ENCODE peak calls at places on chromosomes 5 and 9, in ten cellular contexts. One of them, this sample, is unnamed.

GRCh38 chr9:38186372-38187115 is 117.5 kb upstream of the SHB start:
- DNase-seq in HCT116: no peak
- DNase-seq in HepG2: no peak
- DNase-seq in suprapubic skin: no peak
- DNase-seq in K562: no peak
- DNase-seq in endothelial cell of umbilical vein: peak; percentile 90
- DNase-seq in stomach: no peak
- DNase-seq in H1: no peak
- DNase-seq in sigmoid colon: no peak
- DNase-seq in upper lobe of left lung: no peak
- DNase-seq in this sample: no peak

GRCh38 chr5:73625905-73626811 is at the start of gene ARHGEF28:
- DNase-seq in suprapubic skin: peak; percentile 68
- DNase-seq in HepG2: peak; percentile 49
- DNase-seq in sigmoid colon: peak; percentile 76
- DNase-seq in endothelial cell of umbilical vein: peak; percentile 47
- DNase-seq in K562: no peak
- DNase-seq in HCT116: no peak
- DNase-seq in H1: peak; percentile 72
- DNase-seq in upper lobe of left lung: peak; percentile 76
- DNase-seq in stomach: peak; percentile 87
- DNase-seq in this sample: peak; percentile 68

GRCh38 chr5:37197340-37198050 is 51.7 kb downstream of the CPLANE1 start:
- DNase-seq in HepG2: no peak
- DNase-seq in stomach: no peak
- DNase-seq in HCT116: no peak
- DNase-seq in upper lobe of left lung: no peak
- DNase-seq in sigmoid colon: no peak
- DNase-seq in endothelial cell of umbilical vein: peak; percentile 28
- DNase-seq in H1: no peak
- DNase-seq in suprapubic skin: no peak
- DNase-seq in K562: no peak
- DNase-seq in this sample: no peak

GRCh38 chr5:15009420-15009819 is 137.8 kb upstream of the ANKH start:
- DNase-seq in stomach: no peak
- DNase-seq in sigmoid colon: no peak
- DNase-seq in upper lobe of left lung: no peak
- DNase-seq in suprapubic skin: no peak
- DNase-seq in K562: peak; percentile 54
- DNase-seq in endothelial cell of umbilical vein: peak; percentile 96
- DNase-seq in HepG2: peak; percentile 96
- DNase-seq in HCT116: peak; percentile 51
- DNase-seq in H1: no peak
- DNase-seq in this sample: peak; percentile 83

GRCh38 chr9:20692554-20692953 is 8.5 kb downstream of the FOCAD start:
- DNase-seq in upper lobe of left lung: no peak
- DNase-seq in suprapubic skin: no peak
- DNase-seq in stomach: no peak
- DNase-seq in HepG2: peak; percentile 94
- DNase-seq in H1: no peak
- DNase-seq in endothelial cell of umbilical vein: no peak
- DNase-seq in K562: peak; percentile 38
- DNase-seq in HCT116: no peak
- DNase-seq in sigmoid colon: no peak
- DNase-seq in this sample: no peak

GRCh38 chr5:8226148-8226547 is 357.2 kb downstream of the MTRR start:
- DNase-seq in suprapubic skin: no peak
- DNase-seq in HCT116: no peak
- DNase-seq in K562: no peak
- DNase-seq in upper lobe of left lung: no peak
- DNase-seq in H1: no peak
- DNase-seq in endothelial cell of umbilical vein: no peak
- DNase-seq in sigmoid colon: no peak
- DNase-seq in HepG2: no peak
- DNase-seq in stomach: no peak
- DNase-seq in this sample: no peak

GRCh38 chr5:103465891-103466290 is 96.7 kb downstream of the NUDT12 start:
- DNase-seq in stomach: no peak
- DNase-seq in H1: no peak
- DNase-seq in sigmoid colon: no peak
- DNase-seq in K562: no peak
- DNase-seq in endothelial cell of umbilical vein: no peak
- DNase-seq in upper lobe of left lung: no peak
- DNase-seq in suprapubic skin: no peak
- DNase-seq in HepG2: no peak
- DNase-seq in HCT116: no peak
- DNase-seq in this sample: no peak

GRCh38 chr9:136629879-136630661 is 32.6 kb upstream of the EGFL7 start:
- DNase-seq in stomach: peak; percentile 74
- DNase-seq in endothelial cell of umbilical vein: peak; percentile 57
- DNase-seq in suprapubic skin: peak; percentile 66
- DNase-seq in HepG2: peak; percentile 39
- DNase-seq in HCT116: no peak
- DNase-seq in K562: peak; percentile 70
- DNase-seq in sigmoid colon: no peak
- DNase-seq in upper lobe of left lung: peak; percentile 74
- DNase-seq in H1: peak; percentile 88
- DNase-seq in this sample: no peak

GRCh38 chr5:173602423-173602822 is 14.0 kb downstream of the BOD1 start:
- DNase-seq in HepG2: no peak
- DNase-seq in H1: no peak
- DNase-seq in HCT116: no peak
- DNase-seq in upper lobe of left lung: peak; percentile 83
- DNase-seq in suprapubic skin: no peak
- DNase-seq in K562: peak; percentile 64
- DNase-seq in stomach: no peak
- DNase-seq in endothelial cell of umbilical vein: no peak
- DNase-seq in sigmoid colon: no peak
- DNase-seq in this sample: no peak

DNA sequence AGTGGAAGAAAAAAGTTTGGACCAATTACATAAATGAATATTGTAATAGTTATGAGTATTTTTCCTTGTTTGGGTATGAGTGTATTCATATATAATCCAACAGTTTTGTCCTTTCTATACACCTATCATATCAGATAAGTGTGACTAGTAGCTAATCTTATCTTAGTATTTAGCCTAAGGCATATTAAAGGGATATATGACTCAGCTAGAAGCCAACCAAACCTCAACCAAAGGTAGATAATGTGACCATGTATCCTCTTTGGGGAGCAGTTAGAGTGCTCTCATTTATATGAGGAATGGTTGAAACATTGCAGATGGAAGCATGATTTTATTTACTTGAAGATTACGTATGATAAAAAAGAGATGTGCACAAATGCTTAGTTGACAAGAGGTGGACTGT is 370.0 kb upstream of the CTNND2 start:
- DNase-seq in endothelial cell of umbilical vein: no peak
- DNase-seq in HepG2: no peak
- DNase-seq in sigmoid colon: no peak
- DNase-seq in H1: no peak
- DNase-seq in stomach: no peak
- DNase-seq in K562: no peak
- DNase-seq in upper lobe of left lung: no peak
- DNase-seq in suprapubic skin: no peak
- DNase-seq in HCT116: no peak
- DNase-seq in this sample: no peak
- TF ChIP-seq POLR2A in endothelial cell of umbilical vein: no peak
- TF ChIP-seq POLR2A in HepG2: no peak
- TF ChIP-seq POLR2A in sigmoid colon: no peak
- TF ChIP-seq POLR2A in H1: no peak
- TF ChIP-seq POLR2A in stomach: no peak
- TF ChIP-seq POLR2A in K562: no peak
- TF ChIP-seq POLR2A in upper lobe of left lung: no peak
- TF ChIP-seq POLR2A in suprapubic skin: no peak
- TF ChIP-seq POLR2A in HCT116: no peak
- TF ChIP-seq POLR2A in this sample: no peak

DNA sequence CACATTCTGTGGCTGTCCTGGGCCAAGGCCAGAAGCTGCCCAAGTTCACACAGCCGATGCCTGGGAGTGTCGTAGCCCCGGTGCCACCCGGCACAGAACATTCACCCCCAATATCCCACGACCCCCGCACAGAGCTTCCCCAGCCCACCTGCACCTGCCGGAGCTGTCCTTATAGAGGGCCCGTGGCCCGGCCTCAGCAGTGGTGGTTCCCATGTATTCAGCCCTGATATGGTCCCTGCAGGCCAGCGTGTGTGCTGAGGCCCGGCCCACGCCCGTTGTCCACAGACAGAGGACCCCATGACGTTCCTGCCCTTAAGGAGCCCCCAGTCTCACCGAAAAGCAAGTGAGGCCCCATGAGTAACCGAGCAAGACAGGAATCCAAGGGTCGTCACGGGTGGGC is 5.3 kb upstream of the GFI1B start:
- DNase-seq in H1: no peak
- DNase-seq in upper lobe of left lung: no peak
- DNase-seq in sigmoid colon: no peak
- DNase-seq in K562: no peak
- DNase-seq in endothelial cell of umbilical vein: no peak
- DNase-seq in suprapubic skin: no peak
- DNase-seq in HepG2: no peak
- DNase-seq in stomach: no peak
- DNase-seq in HCT116: no peak
- DNase-seq in this sample: no peak
- H3K4me1 ChIP-seq in H1: peaks cover 1% of the 10 kb centered on the region
- H3K4me1 ChIP-seq in upper lobe of left lung: peaks cover 11% of the 10 kb centered on the region
- H3K4me1 ChIP-seq in sigmoid colon: peaks cover 8% of the 10 kb centered on the region
- H3K4me1 ChIP-seq in K562: peaks cover 26% of the 10 kb centered on the region
- H3K4me1 ChIP-seq in endothelial cell of umbilical vein: no peaks in the 10 kb centered on the region
- H3K4me1 ChIP-seq in suprapubic skin: peaks cover 13% of the 10 kb centered on the region
- H3K4me1 ChIP-seq in HepG2: peaks cover 18% of the 10 kb centered on the region
- H3K4me1 ChIP-seq in stomach: no peaks in the 10 kb centered on the region
- H3K4me1 ChIP-seq in HCT116: no peaks in the 10 kb centered on the region
- H3K4me1 ChIP-seq in this sample: no peaks in the 10 kb centered on the region

DNA sequence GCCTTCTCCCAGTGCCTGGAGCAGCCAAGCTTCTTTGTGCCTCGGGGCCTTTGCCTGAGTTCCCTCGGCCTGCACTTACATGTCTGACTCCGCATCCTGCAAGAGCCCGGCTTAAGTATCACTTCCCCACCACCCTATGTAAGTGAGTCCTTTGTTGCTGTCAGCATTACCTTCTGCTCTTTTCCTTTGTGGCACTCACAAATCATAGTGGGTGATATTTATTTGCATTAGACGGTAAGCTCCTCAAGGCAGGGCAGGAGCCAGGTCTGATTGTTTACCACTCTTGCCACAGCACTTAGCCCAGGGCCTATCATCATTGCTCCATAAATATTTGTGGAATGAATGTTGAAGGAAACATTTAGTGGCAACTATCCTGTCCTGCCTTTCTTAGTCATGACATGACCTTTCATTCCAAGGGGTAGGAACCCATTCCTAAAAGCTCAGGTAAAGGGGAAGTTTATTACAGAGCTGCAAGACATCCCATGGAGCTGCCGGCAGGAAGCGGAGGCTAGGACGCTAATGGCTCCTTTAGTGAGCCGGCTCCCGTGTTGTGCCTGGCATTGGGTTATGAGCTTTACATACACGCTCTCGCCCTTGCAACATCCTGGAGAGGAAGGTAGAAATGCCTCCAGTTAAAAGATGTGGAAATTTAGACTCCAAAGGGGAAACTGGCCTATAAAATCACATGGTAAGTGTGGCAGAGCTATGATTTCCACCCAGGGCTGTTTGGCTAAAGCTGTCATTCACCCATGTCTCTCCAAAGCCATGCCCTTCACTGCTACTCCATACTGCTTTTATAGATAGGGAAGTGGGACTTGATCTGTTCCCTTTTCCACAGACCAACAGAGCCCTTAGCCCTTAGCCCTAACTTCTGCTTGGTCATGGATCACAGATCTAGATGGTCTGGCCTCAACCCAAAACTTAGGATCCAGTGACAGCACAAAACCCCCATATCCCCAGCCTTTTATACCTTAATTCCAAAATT is 5.0 kb downstream of the GM2A start:
- DNase-seq in K562: no peak
- DNase-seq in stomach: no peak
- DNase-seq in sigmoid colon: no peak
- DNase-seq in HCT116: no peak
- DNase-seq in HepG2: no peak
- DNase-seq in endothelial cell of umbilical vein: no peak
- DNase-seq in H1: no peak
- DNase-seq in upper lobe of left lung: peak; percentile 50
- DNase-seq in suprapubic skin: peak; percentile 62
- DNase-seq in this sample: no peak
- TF ChIP-seq POLR2AphosphoS5 in K562: no peak
- TF ChIP-seq POLR2AphosphoS5 in stomach: no peak
- TF ChIP-seq POLR2AphosphoS5 in sigmoid colon: no peak
- TF ChIP-seq POLR2AphosphoS5 in HCT116: no peak
- TF ChIP-seq POLR2AphosphoS5 in HepG2: no peak
- TF ChIP-seq POLR2AphosphoS5 in endothelial cell of umbilical vein: no peak
- TF ChIP-seq POLR2AphosphoS5 in H1: no peak
- TF ChIP-seq POLR2AphosphoS5 in upper lobe of left lung: no peak
- TF ChIP-seq POLR2AphosphoS5 in suprapubic skin: no peak
- TF ChIP-seq POLR2AphosphoS5 in this sample: no peak

GRCh38 chr9:82369251-82369945 is 380.8 kb downstream of the SPATA31D1 start:
- DNase-seq in HepG2: no peak
- DNase-seq in upper lobe of left lung: no peak
- DNase-seq in endothelial cell of umbilical vein: no peak
- DNase-seq in HCT116: no peak
- DNase-seq in H1: no peak
- DNase-seq in sigmoid colon: no peak
- DNase-seq in suprapubic skin: no peak
- DNase-seq in K562: no peak
- DNase-seq in stomach: no peak
- DNase-seq in this sample: no peak
- TF ChIP-seq POLR2A in HepG2: no peak
- TF ChIP-seq POLR2A in upper lobe of left lung: no peak
- TF ChIP-seq POLR2A in endothelial cell of umbilical vein: no peak
- TF ChIP-seq POLR2A in HCT116: no peak
- TF ChIP-seq POLR2A in H1: no peak
- TF ChIP-seq POLR2A in sigmoid colon: no peak
- TF ChIP-seq POLR2A in suprapubic skin: no peak
- TF ChIP-seq POLR2A in K562: no peak
- TF ChIP-seq POLR2A in stomach: no peak
- TF ChIP-seq POLR2A in this sample: no peak

DNA sequence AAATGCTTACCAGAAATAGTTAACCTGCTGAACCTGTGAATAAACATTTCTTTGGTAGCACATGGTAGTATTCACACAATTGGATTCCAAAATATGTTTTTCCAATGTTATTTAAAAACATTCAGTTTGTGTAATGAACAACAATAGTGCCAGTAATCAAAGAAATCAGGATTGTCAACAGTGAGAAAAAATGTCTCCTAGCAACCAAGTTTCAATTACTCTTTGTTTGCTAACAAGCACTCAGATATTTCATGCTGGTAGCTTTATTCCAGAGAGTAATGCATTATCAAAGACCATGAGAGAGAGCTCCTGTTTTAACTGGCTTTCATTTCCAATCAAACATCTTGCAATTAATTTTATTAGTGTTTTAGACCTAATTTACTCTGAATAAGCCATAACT is 768.1 kb upstream of the GRAMD2B start:
- DNase-seq in stomach: no peak
- DNase-seq in HCT116: no peak
- DNase-seq in endothelial cell of umbilical vein: peak; percentile 58
- DNase-seq in suprapubic skin: no peak
- DNase-seq in upper lobe of left lung: no peak
- DNase-seq in HepG2: no peak
- DNase-seq in K562: no peak
- DNase-seq in H1: no peak
- DNase-seq in sigmoid colon: no peak
- DNase-seq in this sample: no peak
- H3K4me1 ChIP-seq in stomach: no peaks in the 10 kb centered on the region
- H3K4me1 ChIP-seq in HCT116: no peaks in the 10 kb centered on the region
- H3K4me1 ChIP-seq in endothelial cell of umbilical vein: peaks cover 13% of the 10 kb centered on the region
- H3K4me1 ChIP-seq in suprapubic skin: no peaks in the 10 kb centered on the region
- H3K4me1 ChIP-seq in upper lobe of left lung: no peaks in the 10 kb centered on the region
- H3K4me1 ChIP-seq in HepG2: no peaks in the 10 kb centered on the region
- H3K4me1 ChIP-seq in K562: no peaks in the 10 kb centered on the region
- H3K4me1 ChIP-seq in H1: no peaks in the 10 kb centered on the region
- H3K4me1 ChIP-seq in sigmoid colon: peaks cover 16% of the 10 kb centered on the region
- H3K4me1 ChIP-seq in this sample: no peaks in the 10 kb centered on the region